ENCODE peak calls at places on chromosomes 16 and 17, in four cellular contexts. X is astrocyte of the cerebellum, P is mucosa of descending colon, U is Peyer's patch. E is an unnamed sample.

GRCh38 chr17:2124391-2124790 is 69.5 kb downstream of the HIC1 start:
- DNase-seq in X (no peak), P (no peak), U (no peak), E (no peak)

GRCh38 chr17:17018612-17019429 is 23.4 kb upstream of the MPRIP start:
- DNase-seq in X (no peak), P (peak), U (no peak), E (peak)

GRCh38 chr17:62178579-62178978 is 113.5 kb upstream of the MED13 start:
- DNase-seq in X (no peak), P (no peak), U (no peak), E (no peak)

GRCh38 chr16:12323007-12323699 is 346.6 kb downstream of the SNX29 start:
- DNase-seq in X (no peak), P (no peak), U (no peak), E (no peak)

GRCh38 chr17:6556121-6557039 is at the start of gene PITPNM3:
- DNase-seq in X (no peak), P (peak), U (no peak), E (peak)

GRCh38 chr17:27245230-27245696 is 48.7 kb upstream of the WSB1 start:
- DNase-seq in X (no peak), P (peak), U (peak), E (peak)

GRCh38 chr16:28317040-28317880 is 24.9 kb downstream of the SBK1 start:
- DNase-seq in X (no peak), P (peak), U (peak), E (peak)

GRCh38 chr17:81063488-81064093 is 28.6 kb downstream of the BAIAP2 start:
- DNase-seq in X (no peak), P (no peak), U (no peak), E (no peak)

GRCh38 chr17:44363613-44364159 is at the start of gene FAM171A2:
- DNase-seq in X (peak), P (no peak), U (peak), E (peak)

GRCh38 chr16:3884398-3884797 is 3.9 kb upstream of the CREBBP start:
- DNase-seq in X (no peak), P (no peak), U (no peak), E (no peak)

GRCh38 chr16:2777231-2777902 is at the start of gene ELOB:
- DNase-seq in X (peak), P (peak), U (peak), E (peak)
- H3K4me3 ChIP-seq in X (peak), P (peak), U (peak), E (peak)

DNA sequence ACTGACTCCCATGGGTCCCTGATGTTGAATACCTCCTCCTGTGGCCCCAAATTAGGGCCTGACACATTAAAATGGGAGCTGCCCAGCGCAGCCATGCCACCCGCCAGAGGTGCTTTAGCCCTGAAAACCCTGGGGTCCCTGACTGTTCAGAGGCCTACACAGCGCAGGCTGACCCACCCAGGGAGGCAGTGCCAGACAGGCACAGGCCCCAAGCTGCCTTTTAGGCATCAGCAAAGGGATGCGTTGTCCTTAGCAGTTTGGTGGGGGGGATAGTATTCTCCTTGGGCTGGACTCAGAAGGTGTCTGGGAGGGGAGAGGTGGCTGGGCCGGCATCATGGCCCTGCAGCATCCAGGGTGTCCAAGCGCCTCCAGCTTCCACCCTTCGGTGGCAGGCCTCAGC is 1.4 kb downstream of the RAPGEFL1 start:
- DNase-seq in X (no peak), P (no peak), U (no peak), E (no peak)
- H3K4me3 ChIP-seq in X (peak), P (peak), U (peak), E (no peak)

GRCh38 chr17:67575325-67575724 is 142.4 kb upstream of the NOL11 start:
- DNase-seq in X (no peak), P (no peak), U (no peak), E (no peak)

GRCh38 chr17:67576471-67576870 is 141.3 kb upstream of the NOL11 start:
- DNase-seq in X (no peak), P (no peak), U (no peak), E (no peak)

GRCh38 chr17:67574658-67575293 is 143.0 kb upstream of the NOL11 start:
- DNase-seq in X (no peak), P (no peak), U (no peak), E (no peak)

GRCh38 chr17:67577429-67577828 is 140.3 kb upstream of the NOL11 start:
- DNase-seq in X (no peak), P (no peak), U (no peak), E (no peak)

DNA sequence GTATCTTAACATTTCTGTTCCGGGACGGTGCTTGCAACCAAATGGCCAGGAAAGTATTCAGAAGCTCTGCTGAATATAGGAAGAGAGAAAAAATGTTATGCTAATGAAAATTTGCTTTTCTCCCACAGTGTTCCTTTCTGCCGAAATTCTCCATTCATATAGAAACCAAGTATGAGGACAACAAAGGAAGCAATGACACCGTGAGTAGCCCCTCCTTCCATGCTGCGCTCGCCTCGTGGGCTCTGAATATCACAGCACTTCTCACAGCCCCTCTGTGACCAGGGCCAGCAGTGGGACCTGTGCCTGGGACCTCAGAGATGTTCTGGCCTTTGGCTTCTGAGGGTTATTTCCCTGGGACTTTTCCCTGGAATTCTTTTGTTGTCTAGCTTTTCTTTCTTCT is 139.7 kb upstream of the NOL11 start:
- DNase-seq in X (no peak), P (no peak), U (no peak), E (no peak)
- H3K4me3 ChIP-seq in X (no peak), P (no peak), U (no peak), E (no peak)

GRCh38 chr17:39617100-39617445 is 9.4 kb upstream of the NEUROD2 start:
- DNase-seq in X (no peak), P (no peak), U (no peak), E (no peak)
- H3K4me3 ChIP-seq in X (no peak), P (no peak), U (no peak), E (peak)

E was measured in spleen.